ENCODE peak calls at places on chromosome 22, in five cellular contexts. N is neuronal stem cell, P is H9, O is IMR-90, S is mesenchymal stem cell. M is an unnamed sample.
A peak's percentile ranks its signal among the peaks of the same experiment; 100 is the strongest.

GRCh38 chr22:33038131-33038772 is 19.9 kb downstream of the SYN3 start:
- DNase-seq in N (peak; percentile 27), P (no peak), S (no peak), O (no peak), M (peak; percentile 35)

GRCh38 chr22:34760276-34761008 is 305.5 kb upstream of the ISX start:
- DNase-seq in S (no peak), P (no peak), N (no peak), O (no peak), M (no peak)

GRCh38 chr22:44407404-44408226 is 90.4 kb downstream of the RTL6 start:
- DNase-seq in S (no peak), N (no peak), P (peak; percentile 18), O (no peak), M (no peak)

GRCh38 chr22:45358127-45358526 is 48.4 kb downstream of the FAM118A start:
- DNase-seq in S (peak; percentile 3), P (no peak), N (no peak), O (no peak), M (no peak)

GRCh38 chr22:26927841-26928240 is 270.5 kb downstream of the MIAT start:
- DNase-seq in P (no peak), O (no peak), S (no peak), N (no peak), M (no peak)

GRCh38 chr22:46878549-46878948 is 116.1 kb downstream of the TBC1D22A start:
- DNase-seq in N (no peak), S (no peak), O (no peak), P (no peak), M (peak; percentile 35)

GRCh38 chr22:25493794-25494193 is 70.7 kb upstream of the GRK3 start:
- DNase-seq in O (no peak), P (no peak), N (no peak), S (no peak), M (no peak)

GRCh38 chr22:43004362-43005035 is 10.4 kb downstream of the PACSIN2 start:
- DNase-seq in N (no peak), O (no peak), S (peak; percentile 82), P (no peak), M (no peak)

GRCh38 chr22:36818010-36818642 is 1.3 kb upstream of the PVALB start:
- DNase-seq in N (no peak), S (no peak), O (no peak), P (no peak), M (peak; percentile 26)

GRCh38 chr22:40668611-40669390 is 10.5 kb upstream of the MCHR1 start:
- DNase-seq in S (peak; percentile 95), O (peak; percentile 89), N (no peak), P (no peak), M (peak; percentile 72)

GRCh38 chr22:26734339-26735018 is 77.1 kb downstream of the MIAT start:
- DNase-seq in O (no peak), P (no peak), S (no peak), N (no peak), M (no peak)

GRCh38 chr22:31150615-31151014 is 9.4 kb upstream of the RNF185 start:
- DNase-seq in N (no peak), P (no peak), O (no peak), S (no peak), M (no peak)

GRCh38 chr22:35552846-35553245 is 12.2 kb downstream of the RASD2 start:
- DNase-seq in N (no peak), O (no peak), S (no peak), P (no peak), M (no peak)

GRCh38 chr22:33823552-33823951 is 96.7 kb downstream of the LARGE1 start:
- DNase-seq in O (peak; percentile 45), N (no peak), S (peak; percentile 98), P (no peak), M (no peak)

GRCh38 chr22:35313311-35314121 is 13.8 kb downstream of the TOM1 start:
- DNase-seq in N (no peak), P (no peak), S (peak; percentile 81), O (peak; percentile 96), M (no peak)

GRCh38 chr22:45271667-45272188 is 13.0 kb upstream of the UPK3A start:
- DNase-seq in O (no peak), S (peak; percentile 48), N (no peak), P (no peak), M (no peak)

DNA sequence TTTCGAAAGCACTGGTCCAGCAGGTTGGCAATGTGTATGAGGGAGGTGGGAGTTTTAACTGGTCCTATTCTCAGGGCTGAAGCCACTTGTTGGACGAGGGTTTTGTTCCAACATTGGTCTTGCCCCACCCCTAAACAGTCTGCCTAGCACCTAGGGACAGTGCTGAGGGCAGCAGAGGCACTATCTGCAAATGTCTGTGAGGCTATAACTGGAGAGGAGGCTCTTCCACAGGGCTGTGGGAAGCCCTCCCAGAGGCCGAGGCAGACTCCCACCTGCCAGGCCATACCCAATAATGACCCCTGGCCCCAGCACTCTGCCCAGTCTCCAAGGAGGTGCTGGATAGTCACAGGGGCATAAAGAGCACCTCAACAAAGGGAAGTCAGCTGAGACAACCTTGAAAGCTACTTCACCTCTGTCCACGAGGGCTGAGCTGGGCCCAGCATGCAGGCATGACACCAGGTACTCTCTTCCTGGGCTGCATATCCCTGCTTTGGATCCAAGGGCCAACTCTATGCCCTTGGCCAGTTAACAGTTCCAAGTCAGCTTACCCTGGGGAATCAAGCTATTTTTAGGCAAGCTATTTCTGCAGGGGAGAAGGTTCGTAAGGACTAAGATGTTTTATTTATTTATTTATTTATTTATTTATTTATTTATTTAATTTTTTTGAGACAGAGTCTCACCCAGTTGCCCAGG is 40.2 kb upstream of the SLC25A1 start:
- DNase-seq in P (no peak), S (no peak), N (no peak), O (no peak), M (no peak)
- H2BK15ac ChIP-seq in P (no peak overlapping the region), S (no peak overlapping the region), N (no peak overlapping the region), O (no peak overlapping the region), M (no peak overlapping the region)

GRCh38 chr22:22342697-22343602 is 98.4 kb downstream of the VPREB1 start:
- DNase-seq in O (no peak), N (peak; percentile 57), S (peak; percentile 24), P (peak; percentile 93), M (peak; percentile 95)
- H2BK15ac ChIP-seq in O (no peak overlapping the region), N (no peak overlapping the region), S (no peak overlapping the region), P (no peak overlapping the region), M (no peak overlapping the region)

GRCh38 chr22:49522582-49523373 is 304.9 kb downstream of the BRD1 start:
- DNase-seq in N (no peak), O (no peak), P (no peak), S (no peak), M (no peak)
- H2BK15ac ChIP-seq in N (peak overlapping the region; percentile 0), O (no peak overlapping the region), P (no peak overlapping the region), S (no peak overlapping the region), M (no peak overlapping the region)

DNA sequence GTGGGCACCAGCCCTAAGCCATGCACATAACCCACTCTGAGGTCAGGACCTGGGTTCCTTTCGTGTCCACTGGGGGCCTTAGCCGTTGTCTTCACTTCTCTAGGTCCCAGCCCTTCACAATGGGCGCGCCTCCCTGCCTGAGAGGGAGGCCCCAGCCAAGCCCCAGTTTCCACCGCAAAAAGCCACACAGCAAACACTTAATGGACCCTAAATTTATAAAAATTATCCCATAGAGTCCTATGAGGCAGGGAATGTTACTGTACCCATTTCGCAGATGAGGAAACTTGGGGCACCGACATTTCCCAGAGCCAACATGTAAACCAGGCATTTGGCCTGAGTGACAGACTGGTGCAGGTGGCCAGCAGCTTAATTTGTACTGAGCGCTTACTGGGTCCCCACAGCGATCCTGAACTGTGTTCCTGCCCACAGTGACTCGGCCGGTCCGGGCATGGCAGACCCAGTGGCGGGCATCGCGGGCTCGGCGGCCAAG is 1.3 kb downstream of the GAS2L1 start:
- DNase-seq in N (no peak), P (no peak), O (no peak), S (no peak), M (no peak)
- H2BK15ac ChIP-seq in N (peak overlapping the region; percentile 99), P (no peak overlapping the region), O (no peak overlapping the region), S (peak overlapping the region; percentile 90), M (no peak overlapping the region)

GRCh38 chr22:49793296-49793695 is 34.4 kb downstream of the BRD1 start:
- DNase-seq in O (no peak), S (no peak), N (no peak), P (no peak), M (no peak)
- H2BK15ac ChIP-seq in O (no peak overlapping the region), S (no peak overlapping the region), N (no peak overlapping the region), P (no peak overlapping the region), M (no peak overlapping the region)

GRCh38 chr22:41998361-41999261 is at the start of gene WBP2NL:
- DNase-seq in S (no peak), N (no peak), P (no peak), O (peak; percentile 51), M (no peak)
- H2BK15ac ChIP-seq in S (no peak within 1 kb of the TSS), N (no peak within 1 kb of the TSS), P (no peak within 1 kb of the TSS), O (no peak within 1 kb of the TSS), M (no peak within 1 kb of the TSS)

GRCh38 chr22:19619144-19620009 is 94.9 kb upstream of the SEPTIN5 start:
- DNase-seq in O (no peak), P (no peak), N (no peak), S (no peak), M (no peak)
- H2BK15ac ChIP-seq in O (no peak overlapping the region), P (no peak overlapping the region), N (no peak overlapping the region), S (no peak overlapping the region), M (no peak overlapping the region)

GRCh38 chr22:38452373-38453064 is 2.5 kb downstream of the KCNJ4 start:
- DNase-seq in S (no peak), N (no peak), P (no peak), O (peak; percentile 26), M (no peak)

GRCh38 chr22:38454361-38455062 is 487 bp downstream of the KCNJ4 start:
- DNase-seq in O (no peak), S (no peak), P (no peak), N (no peak), M (no peak)

GRCh38 chr22:38454011-38454360 is 1.0 kb downstream of the KCNJ4 start:
- DNase-seq in P (no peak), S (no peak), N (no peak), O (no peak), M (no peak)

GRCh38 chr22:38451864-38452263 is 3.1 kb downstream of the KCNJ4 start:
- DNase-seq in P (no peak), S (no peak), O (no peak), N (no peak), M (no peak)

GRCh38 chr22:38453065-38453672 is 1.8 kb downstream of the KCNJ4 start:
- DNase-seq in O (no peak), N (no peak), S (no peak), P (no peak), M (no peak)
- H2BK15ac ChIP-seq in O (no peak overlapping the region), N (no peak overlapping the region), S (no peak overlapping the region), P (no peak overlapping the region), M (no peak overlapping the region)